ENCODE peak calls at places on chromosomes 13 and 19, in seven cellular contexts. B is naive thymus-derived CD8-positive, alpha-beta T cell; E is cardiac fibroblast; K is erythroblast; L is activated T-cell treated with anti-CD3 and anti-CD28 coated beads for 48 hours; A is fibroblast of mammary gland; G is frontal cortex. O is an unnamed sample.

GRCh38 chr13:113029487-113030258 is 60.7 kb downstream of the MCF2L start:
- DNase-seq in B (peak), E (peak), K (peak), L (peak), A (no peak), G (no peak), O (peak)

GRCh38 chr13:99258946-99259345 is 767 bp upstream of the GPR18 start:
- DNase-seq in B (peak), E (no peak), K (no peak), L (no peak), A (no peak), G (no peak), O (no peak)

GRCh38 chr19:8307400-8307964 is 676 bp downstream of the CD320 start:
- DNase-seq in B (no peak), E (no peak), K (no peak), L (no peak), A (no peak), G (no peak), O (peak)

GRCh38 chr19:2479556-2480194 is 3.7 kb downstream of the GADD45B start:
- DNase-seq in B (no peak), E (peak), K (no peak), L (no peak), A (no peak), G (no peak), O (no peak)

GRCh38 chr13:69956343-69956742 is 151.3 kb upstream of the ATXN8OS start:
- DNase-seq in B (no peak), E (no peak), K (no peak), L (no peak), A (no peak), G (no peak), O (no peak)

GRCh38 chr19:19460761-19461265 is 54.5 kb downstream of the TSSK6 start:
- DNase-seq in B (peak), E (peak), K (peak), L (peak), A (peak), G (no peak), O (no peak)

GRCh38 chr13:24713022-24713421 is 32.8 kb downstream of the ATP12A start:
- DNase-seq in B (no peak), E (peak), K (no peak), L (no peak), A (no peak), G (no peak), O (no peak)

GRCh38 chr13:98592353-98592740 is 15.4 kb upstream of the STK24 start:
- DNase-seq in B (no peak), E (no peak), K (no peak), L (no peak), A (no peak), G (no peak), O (no peak)

GRCh38 chr13:35471466-35472307 is 4.8 kb downstream of the MAB21L1 start:
- DNase-seq in B (no peak), E (peak), K (no peak), L (no peak), A (peak), G (no peak), O (no peak)

GRCh38 chr13:33611016-33611805 is 206.7 kb upstream of the RFC3 start:
- DNase-seq in B (no peak), E (peak), K (no peak), L (no peak), A (peak), G (no peak), O (no peak)

GRCh38 chr13:50609016-50609415 is 234.5 kb downstream of the DLEU7 start:
- DNase-seq in B (no peak), E (no peak), K (no peak), L (no peak), A (no peak), G (no peak), O (no peak)